ENCODE peak calls at places on chromosome 5, in six cellular contexts. One of them, this sample, is unnamed.

GRCh38 chr5:168885324-168886120 is 306.4 kb upstream of the PANK3 start:
- DNase-seq in HFFc6: no peak
- DNase-seq in MCF 10A: no peak
- DNase-seq in lower lobe of right lung: no peak
- DNase-seq in hepatocyte: no peak
- DNase-seq in GM20000: no peak
- DNase-seq in this sample: no peak

GRCh38 chr5:66840527-66841013 is 244.4 kb downstream of the MAST4 start:
- DNase-seq in MCF 10A: peak; percentile 22
- DNase-seq in hepatocyte: no peak
- DNase-seq in lower lobe of right lung: no peak
- DNase-seq in HFFc6: no peak
- DNase-seq in GM20000: peak; percentile 58
- DNase-seq in this sample: no peak

GRCh38 chr5:72057816-72058215 is 49.5 kb upstream of the MAP1B start:
- DNase-seq in MCF 10A: no peak
- DNase-seq in lower lobe of right lung: no peak
- DNase-seq in hepatocyte: no peak
- DNase-seq in HFFc6: no peak
- DNase-seq in GM20000: no peak
- DNase-seq in this sample: no peak

GRCh38 chr5:117803533-117803932 is 1184.8 kb downstream of the DTWD2 start:
- DNase-seq in MCF 10A: peak; percentile 14
- DNase-seq in hepatocyte: peak; percentile 6
- DNase-seq in HFFc6: peak; percentile 91
- DNase-seq in lower lobe of right lung: no peak
- DNase-seq in GM20000: no peak
- DNase-seq in this sample: no peak

GRCh38 chr5:35331941-35332340 is 101.7 kb upstream of the PRLR start:
- DNase-seq in MCF 10A: no peak
- DNase-seq in hepatocyte: no peak
- DNase-seq in HFFc6: no peak
- DNase-seq in GM20000: no peak
- DNase-seq in lower lobe of right lung: no peak
- DNase-seq in this sample: no peak

GRCh38 chr5:94329115-94329514 is 289.3 kb downstream of the KIAA0825 start:
- DNase-seq in lower lobe of right lung: no peak
- DNase-seq in HFFc6: no peak
- DNase-seq in MCF 10A: no peak
- DNase-seq in GM20000: no peak
- DNase-seq in hepatocyte: no peak
- DNase-seq in this sample: no peak

GRCh38 chr5:116063950-116064349 is 20.9 kb upstream of the COMMD10 start:
- DNase-seq in MCF 10A: no peak
- DNase-seq in lower lobe of right lung: no peak
- DNase-seq in HFFc6: no peak
- DNase-seq in GM20000: no peak
- DNase-seq in hepatocyte: no peak
- DNase-seq in this sample: no peak

GRCh38 chr5:42423285-42424152 is at the start of gene GHR:
- DNase-seq in lower lobe of right lung: peak; percentile 79
- DNase-seq in hepatocyte: peak; percentile 93
- DNase-seq in HFFc6: peak; percentile 88
- DNase-seq in MCF 10A: peak; percentile 93
- DNase-seq in GM20000: peak; percentile 67
- DNase-seq in this sample: peak; percentile 95

GRCh38 chr5:56327810-56328209 is 94.7 kb upstream of the ANKRD55 start:
- DNase-seq in MCF 10A: no peak
- DNase-seq in hepatocyte: no peak
- DNase-seq in GM20000: no peak
- DNase-seq in lower lobe of right lung: no peak
- DNase-seq in HFFc6: no peak
- DNase-seq in this sample: no peak

GRCh38 chr5:119860463-119860862 is 231.1 kb downstream of the FAM170A start:
- DNase-seq in MCF 10A: peak; percentile 27
- DNase-seq in HFFc6: no peak
- DNase-seq in lower lobe of right lung: no peak
- DNase-seq in GM20000: no peak
- DNase-seq in hepatocyte: no peak
- DNase-seq in this sample: no peak

GRCh38 chr5:38650540-38651275 is 94.3 kb upstream of the LIFR start:
- DNase-seq in lower lobe of right lung: no peak
- DNase-seq in hepatocyte: no peak
- DNase-seq in MCF 10A: peak; percentile 40
- DNase-seq in GM20000: no peak
- DNase-seq in HFFc6: peak; percentile 12
- DNase-seq in this sample: no peak

GRCh38 chr5:158911693-158912363 is 187.9 kb downstream of the EBF1 start:
- DNase-seq in HFFc6: no peak
- DNase-seq in GM20000: no peak
- DNase-seq in MCF 10A: no peak
- DNase-seq in hepatocyte: no peak
- DNase-seq in lower lobe of right lung: no peak
- DNase-seq in this sample: no peak

GRCh38 chr5:1636981-1637638 is 113.3 kb upstream of the LPCAT1 start:
- DNase-seq in hepatocyte: no peak
- DNase-seq in MCF 10A: no peak
- DNase-seq in lower lobe of right lung: no peak
- DNase-seq in HFFc6: no peak
- DNase-seq in GM20000: no peak
- DNase-seq in this sample: peak; percentile 87

GRCh38 chr5:38925154-38925925 is 79.5 kb downstream of the OSMR start:
- DNase-seq in hepatocyte: peak; percentile 11
- DNase-seq in GM20000: no peak
- DNase-seq in HFFc6: peak; percentile 68
- DNase-seq in MCF 10A: no peak
- DNase-seq in lower lobe of right lung: no peak
- DNase-seq in this sample: no peak

GRCh38 chr5:154403776-154404387 is 41.9 kb upstream of the SAP30L start:
- DNase-seq in lower lobe of right lung: no peak
- DNase-seq in HFFc6: peak; percentile 8
- DNase-seq in MCF 10A: no peak
- DNase-seq in GM20000: no peak
- DNase-seq in hepatocyte: no peak
- DNase-seq in this sample: no peak

GRCh38 chr5:72845889-72846288 is 29.4 kb downstream of the TNPO1 start:
- DNase-seq in HFFc6: no peak
- DNase-seq in lower lobe of right lung: no peak
- DNase-seq in MCF 10A: no peak
- DNase-seq in GM20000: no peak
- DNase-seq in hepatocyte: no peak
- DNase-seq in this sample: no peak

GRCh38 chr5:67416133-67416937 is 219.7 kb upstream of the CD180 start:
- DNase-seq in hepatocyte: no peak
- DNase-seq in GM20000: no peak
- DNase-seq in MCF 10A: peak; percentile 16
- DNase-seq in HFFc6: no peak
- DNase-seq in lower lobe of right lung: no peak
- DNase-seq in this sample: no peak

GRCh38 chr5:177508217-177508611 is 1.4 kb downstream of the DOK3 start:
- DNase-seq in hepatocyte: no peak
- DNase-seq in HFFc6: no peak
- DNase-seq in GM20000: no peak
- DNase-seq in MCF 10A: no peak
- DNase-seq in lower lobe of right lung: no peak
- DNase-seq in this sample: no peak
- TF ChIP-seq CTCF in hepatocyte: no peak
- TF ChIP-seq CTCF in HFFc6: no peak
- TF ChIP-seq CTCF in GM20000: no peak
- TF ChIP-seq CTCF in MCF 10A: no peak
- TF ChIP-seq CTCF in lower lobe of right lung: peak; percentile 2
- TF ChIP-seq CTCF in this sample: no peak

GRCh38 chr5:77232545-77232944 is 22.1 kb downstream of the PDE8B start:
- DNase-seq in GM20000: no peak
- DNase-seq in HFFc6: no peak
- DNase-seq in MCF 10A: no peak
- DNase-seq in hepatocyte: no peak
- DNase-seq in lower lobe of right lung: no peak
- DNase-seq in this sample: no peak

GRCh38 chr5:77231470-77232138 is 21.1 kb downstream of the PDE8B start:
- DNase-seq in hepatocyte: no peak
- DNase-seq in GM20000: no peak
- DNase-seq in HFFc6: no peak
- DNase-seq in lower lobe of right lung: no peak
- DNase-seq in MCF 10A: no peak
- DNase-seq in this sample: no peak

GRCh38 chr5:77229887-77230286 is 19.4 kb downstream of the PDE8B start:
- DNase-seq in HFFc6: no peak
- DNase-seq in hepatocyte: no peak
- DNase-seq in MCF 10A: no peak
- DNase-seq in GM20000: no peak
- DNase-seq in lower lobe of right lung: no peak
- DNase-seq in this sample: no peak

GRCh38 chr5:77232959-77233358 is 22.5 kb downstream of the PDE8B start:
- DNase-seq in GM20000: no peak
- DNase-seq in hepatocyte: no peak
- DNase-seq in MCF 10A: no peak
- DNase-seq in lower lobe of right lung: peak; percentile 63
- DNase-seq in HFFc6: no peak
- DNase-seq in this sample: no peak

GRCh38 chr5:77230727-77231469 is 20.4 kb downstream of the PDE8B start:
- DNase-seq in GM20000: no peak
- DNase-seq in hepatocyte: no peak
- DNase-seq in MCF 10A: peak; percentile 20
- DNase-seq in HFFc6: no peak
- DNase-seq in lower lobe of right lung: no peak
- DNase-seq in this sample: no peak
- TF ChIP-seq CTCF in GM20000: no peak
- TF ChIP-seq CTCF in hepatocyte: no peak
- TF ChIP-seq CTCF in MCF 10A: no peak
- TF ChIP-seq CTCF in HFFc6: peak; percentile 56
- TF ChIP-seq CTCF in lower lobe of right lung: no peak
- TF ChIP-seq CTCF in this sample: peak; percentile 51

GRCh38 chr5:14328144-14328543 is 185.0 kb downstream of the TRIO start:
- DNase-seq in lower lobe of right lung: no peak
- DNase-seq in MCF 10A: no peak
- DNase-seq in hepatocyte: no peak
- DNase-seq in HFFc6: no peak
- DNase-seq in GM20000: no peak
- DNase-seq in this sample: no peak

GRCh38 chr5:14323466-14323865 is 180.3 kb downstream of the TRIO start:
- DNase-seq in HFFc6: no peak
- DNase-seq in lower lobe of right lung: no peak
- DNase-seq in GM20000: no peak
- DNase-seq in MCF 10A: no peak
- DNase-seq in hepatocyte: no peak
- DNase-seq in this sample: no peak

GRCh38 chr5:14325369-14325768 is 182.2 kb downstream of the TRIO start:
- DNase-seq in HFFc6: no peak
- DNase-seq in hepatocyte: no peak
- DNase-seq in GM20000: no peak
- DNase-seq in MCF 10A: no peak
- DNase-seq in lower lobe of right lung: no peak
- DNase-seq in this sample: no peak

GRCh38 chr5:14327624-14328023 is 184.5 kb downstream of the TRIO start:
- DNase-seq in GM20000: no peak
- DNase-seq in hepatocyte: no peak
- DNase-seq in MCF 10A: no peak
- DNase-seq in HFFc6: no peak
- DNase-seq in lower lobe of right lung: no peak
- DNase-seq in this sample: no peak

DNA sequence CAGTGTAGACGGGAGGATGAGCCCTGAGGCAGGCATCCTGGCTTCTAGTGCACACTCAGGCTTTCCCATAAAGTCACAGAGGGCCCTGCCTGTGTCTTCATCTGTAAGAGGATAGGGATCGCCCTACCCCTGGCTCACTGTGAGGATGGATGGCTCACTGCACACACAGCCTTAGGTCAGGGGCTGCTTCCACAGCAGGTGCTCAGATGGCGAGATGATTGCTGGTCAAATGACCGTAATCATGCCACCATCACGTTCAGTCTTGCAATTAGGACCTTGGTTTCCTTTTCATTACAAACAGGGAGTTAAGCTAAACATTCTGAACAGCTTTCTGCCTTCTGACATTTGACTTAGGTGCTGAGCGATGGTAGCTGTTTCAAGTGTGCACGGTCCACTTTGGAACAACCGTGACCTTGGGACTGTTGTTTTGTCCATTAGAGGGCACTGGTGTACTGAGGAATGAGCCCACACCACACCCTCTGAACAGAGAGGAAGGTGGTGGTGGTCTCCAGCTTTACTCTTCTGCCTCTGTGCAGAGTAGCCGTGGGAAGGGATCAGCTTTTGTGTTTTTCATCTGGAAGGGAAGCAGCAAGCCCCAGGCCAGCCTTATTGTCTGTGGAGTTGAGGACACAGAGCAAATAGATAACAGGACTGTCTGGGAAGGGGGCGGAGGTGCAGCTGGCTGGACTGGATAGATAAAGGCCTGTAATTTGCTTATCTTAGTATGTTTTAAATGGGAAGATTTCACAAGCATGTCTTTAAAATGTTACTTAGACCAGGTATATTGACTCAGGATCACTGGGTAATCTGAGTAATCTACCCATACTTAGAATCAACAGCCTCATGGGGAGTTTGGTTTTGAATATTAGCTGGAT is 183.1 kb downstream of the TRIO start:
- DNase-seq in HFFc6: no peak
- DNase-seq in lower lobe of right lung: no peak
- DNase-seq in GM20000: no peak
- DNase-seq in hepatocyte: peak; percentile 26
- DNase-seq in MCF 10A: peak; percentile 6
- DNase-seq in this sample: no peak
- TF ChIP-seq CTCF in HFFc6: peak; percentile 59
- TF ChIP-seq CTCF in lower lobe of right lung: peak; percentile 37
- TF ChIP-seq CTCF in GM20000: no peak
- TF ChIP-seq CTCF in hepatocyte: peak; percentile 28
- TF ChIP-seq CTCF in MCF 10A: no peak
- TF ChIP-seq CTCF in this sample: peak; percentile 77

GRCh38 chr5:112013660-112014059 is 256.7 kb upstream of the NREP start:
- DNase-seq in GM20000: no peak
- DNase-seq in MCF 10A: no peak
- DNase-seq in HFFc6: no peak
- DNase-seq in hepatocyte: no peak
- DNase-seq in lower lobe of right lung: no peak
- DNase-seq in this sample: no peak

GRCh38 chr5:112014771-112015170 is 257.8 kb upstream of the NREP start:
- DNase-seq in MCF 10A: no peak
- DNase-seq in HFFc6: no peak
- DNase-seq in hepatocyte: no peak
- DNase-seq in lower lobe of right lung: no peak
- DNase-seq in GM20000: no peak
- DNase-seq in this sample: no peak

GRCh38 chr5:112023766-112024165 is 266.8 kb upstream of the NREP start:
- DNase-seq in lower lobe of right lung: no peak
- DNase-seq in MCF 10A: no peak
- DNase-seq in HFFc6: no peak
- DNase-seq in GM20000: no peak
- DNase-seq in hepatocyte: no peak
- DNase-seq in this sample: no peak

GRCh38 chr5:112016980-112017379 is 260.0 kb upstream of the NREP start:
- DNase-seq in lower lobe of right lung: no peak
- DNase-seq in MCF 10A: no peak
- DNase-seq in GM20000: no peak
- DNase-seq in hepatocyte: no peak
- DNase-seq in HFFc6: no peak
- DNase-seq in this sample: no peak

DNA sequence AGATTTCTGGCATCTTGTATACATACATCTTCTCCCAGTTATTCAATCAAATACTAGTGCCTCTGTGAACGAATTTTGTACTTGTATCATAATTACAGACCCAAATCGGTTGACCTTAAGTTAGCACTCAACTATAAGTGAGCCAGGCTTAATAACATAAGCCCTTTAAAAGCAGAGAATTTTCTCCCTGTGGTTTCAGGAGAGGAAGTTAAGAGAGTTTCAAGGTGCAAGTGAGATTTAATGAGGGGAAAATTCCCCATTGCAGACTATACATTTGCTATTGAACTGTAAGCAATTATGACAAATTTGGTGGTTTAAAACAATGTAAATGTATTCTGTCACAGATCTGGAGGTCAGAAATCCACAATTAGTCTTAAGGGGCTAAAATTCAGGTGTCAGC is 261.9 kb upstream of the NREP start:
- DNase-seq in hepatocyte: no peak
- DNase-seq in lower lobe of right lung: no peak
- DNase-seq in MCF 10A: no peak
- DNase-seq in GM20000: no peak
- DNase-seq in HFFc6: no peak
- DNase-seq in this sample: no peak
- TF ChIP-seq CTCF in hepatocyte: no peak
- TF ChIP-seq CTCF in lower lobe of right lung: no peak
- TF ChIP-seq CTCF in MCF 10A: no peak
- TF ChIP-seq CTCF in GM20000: no peak
- TF ChIP-seq CTCF in HFFc6: no peak
- TF ChIP-seq CTCF in this sample: no peak

This sample was measured in chondrocyte.